ENCODE peak calls at places on chromosomes 12 and 14, in five cellular contexts. N, M, E, W and J are unnamed samples. For H3K27me3 and H3K4me1, the result is how much of the 10 kb centered on the place peaks cover.

GRCh38 chr14:81137316-81137715 is 83.4 kb downstream of the GTF2A1 start:
- DNase-seq in E (no peak), W (peak), M (peak), N (no peak), J (no peak)

GRCh38 chr12:80632835-80633234 is 74.6 kb upstream of the MYF6 start:
- DNase-seq in M (no peak), N (no peak), W (no peak), E (no peak), J (no peak)

GRCh38 chr14:71659165-71659564 is 273.1 kb upstream of the RGS6 start:
- DNase-seq in W (peak), N (no peak), M (peak), E (no peak), J (no peak)

GRCh38 chr12:26422839-26423398 is 227.5 kb downstream of the SSPN start:
- DNase-seq in E (no peak), W (no peak), M (no peak), N (no peak), J (no peak)

GRCh38 chr14:104820669-104821228 is 19.8 kb downstream of the ZBTB42 start:
- DNase-seq in E (no peak), W (peak), M (peak), N (no peak), J (no peak)

GRCh38 chr12:109047081-109047805 is 5.1 kb upstream of the USP30 start:
- DNase-seq in E (no peak), M (peak), W (no peak), N (no peak), J (no peak)

GRCh38 chr12:112930350-112930749 is 7.9 kb upstream of the OAS3 start:
- DNase-seq in N (no peak), M (no peak), W (no peak), E (no peak), J (no peak)

GRCh38 chr12:70449074-70449757 is 83.1 kb downstream of the KCNMB4 start:
- DNase-seq in M (peak), E (no peak), W (peak), N (no peak), J (no peak)

GRCh38 chr12:69639400-69640016 is 28.8 kb upstream of the LRRC10 start:
- DNase-seq in E (peak), M (peak), W (peak), N (peak), J (peak)

GRCh38 chr14:37594916-37595808 is at the start of the genes FOXA1 and TTC6:
- DNase-seq in M (peak), N (no peak), W (no peak), E (no peak), J (peak)

GRCh38 chr12:112422531-112422930 is 3.8 kb downstream of the PTPN11 start:
- DNase-seq in N (no peak), W (peak), M (no peak), E (peak), J (no peak)

GRCh38 chr12:110199360-110200123 is 75.4 kb downstream of the IFT81 start:
- DNase-seq in W (peak), M (peak), E (no peak), N (no peak), J (peak)

GRCh38 chr12:15273896-15274295 is 48.4 kb upstream of the PTPRO start:
- DNase-seq in E (no peak), N (no peak), W (peak), M (no peak), J (no peak)

GRCh38 chr12:66232258-66232657 is 43.2 kb downstream of the IRAK3 start:
- DNase-seq in W (no peak), E (no peak), N (no peak), M (no peak), J (no peak)

GRCh38 chr14:96205994-96206392 is 1.4 kb downstream of the BDKRB2 start:
- DNase-seq in E (no peak), N (no peak), M (no peak), W (peak), J (no peak)
- H3K4me3 ChIP-seq in E (peak), N (no peak), M (peak), W (peak), J (no peak)

GRCh38 chr12:52338241-52338960 is 17.2 kb upstream of the KRT83 start:
- DNase-seq in M (no peak), E (no peak), N (no peak), W (no peak), J (no peak)
- H3K27me3 ChIP-seq in M (half or more), E (under half), N (under half), W (under half), J (under half)

DNA sequence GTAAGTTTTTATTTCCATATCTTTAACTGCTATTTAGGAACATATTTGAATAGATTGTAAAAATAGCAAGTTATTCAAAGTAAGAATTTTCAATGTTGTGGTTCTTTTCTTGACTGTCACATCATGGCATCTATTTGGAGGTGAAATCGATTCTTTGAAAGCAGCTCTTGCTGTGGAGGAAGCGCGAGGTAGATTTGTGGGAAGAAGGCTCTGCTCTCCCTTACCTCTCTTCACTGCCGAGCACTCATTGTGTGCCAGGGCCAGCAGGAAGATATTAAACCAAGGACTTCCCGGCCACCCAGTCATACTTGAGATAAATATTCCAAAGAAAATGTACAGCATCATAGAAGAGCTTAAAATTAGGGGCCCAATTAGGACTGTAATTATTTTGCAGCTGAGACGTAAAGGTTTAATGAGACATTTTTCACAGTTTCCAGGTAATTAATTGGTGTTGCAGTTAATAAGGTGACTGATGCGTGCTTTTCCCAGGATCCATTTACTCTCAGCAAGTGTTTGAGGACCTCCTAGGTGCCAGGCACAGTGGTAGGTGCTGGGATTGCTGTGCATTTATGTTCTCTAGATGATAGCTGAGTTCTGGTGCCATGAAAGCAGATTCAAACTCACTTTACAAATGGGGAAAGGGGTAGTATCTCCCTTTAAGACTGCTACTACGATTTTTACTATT is 89.2 kb upstream of the DYNC1H1 start:
- DNase-seq in E (no peak), N (no peak), M (no peak), W (no peak), J (no peak)
- H3K4me1 ChIP-seq in E (under half), N (under half), M (under half), W (under half), J (half or more)

DNA sequence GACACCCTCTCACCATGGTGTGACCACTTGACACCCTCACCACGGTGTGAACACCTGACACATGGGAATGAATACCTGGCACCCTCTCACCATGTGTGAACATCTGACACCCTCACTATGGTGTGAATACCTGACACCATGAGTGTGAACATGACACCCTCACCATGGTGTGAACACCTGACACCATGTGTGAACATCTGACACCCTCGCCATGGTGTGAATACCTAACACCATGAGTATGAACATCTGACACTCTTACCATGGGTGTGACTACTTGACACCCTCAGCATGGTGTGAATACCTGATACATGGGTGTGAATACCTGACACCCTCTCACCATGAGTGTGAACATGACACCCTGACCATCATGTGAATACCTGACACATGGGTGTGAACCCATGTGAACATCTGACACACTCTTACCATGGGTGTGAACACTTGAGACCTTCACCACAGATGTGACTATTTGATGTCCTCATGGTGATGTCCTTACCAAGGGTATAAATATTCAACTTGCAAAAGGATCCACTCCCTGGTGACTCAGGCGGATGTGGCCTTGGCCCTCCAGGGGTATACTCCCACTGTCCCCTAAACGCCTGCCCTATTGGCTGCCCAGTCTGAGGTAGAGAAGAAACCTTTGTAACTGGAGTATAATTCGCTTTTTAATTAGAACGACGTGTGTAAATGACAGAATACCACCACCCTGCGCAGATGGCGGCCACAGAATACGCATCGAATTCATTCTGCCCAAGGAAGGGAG is 29.1 kb downstream of the RFLNA start:
- DNase-seq in E (no peak), M (peak), N (no peak), W (peak), J (no peak)
- H3K4me3 ChIP-seq in E (no peak), M (no peak), N (no peak), W (no peak), J (no peak)

GRCh38 chr14:100726467-100726811 is 253 bp upstream of the DLK1 start:
- DNase-seq in M (no peak), W (no peak), N (no peak), E (no peak), J (peak)
- H3K27me3 ChIP-seq in M (half or more), W (under half), N (half or more), E (under half), J (under half)

GRCh38 chr12:75863475-75863874 is 168.1 kb downstream of the PHLDA1 start:
- DNase-seq in E (no peak), N (no peak), M (peak), W (no peak), J (no peak)
- H3K4me1 ChIP-seq in E (under half), N (under half), M (under half), W (under half), J (under half)

DNA sequence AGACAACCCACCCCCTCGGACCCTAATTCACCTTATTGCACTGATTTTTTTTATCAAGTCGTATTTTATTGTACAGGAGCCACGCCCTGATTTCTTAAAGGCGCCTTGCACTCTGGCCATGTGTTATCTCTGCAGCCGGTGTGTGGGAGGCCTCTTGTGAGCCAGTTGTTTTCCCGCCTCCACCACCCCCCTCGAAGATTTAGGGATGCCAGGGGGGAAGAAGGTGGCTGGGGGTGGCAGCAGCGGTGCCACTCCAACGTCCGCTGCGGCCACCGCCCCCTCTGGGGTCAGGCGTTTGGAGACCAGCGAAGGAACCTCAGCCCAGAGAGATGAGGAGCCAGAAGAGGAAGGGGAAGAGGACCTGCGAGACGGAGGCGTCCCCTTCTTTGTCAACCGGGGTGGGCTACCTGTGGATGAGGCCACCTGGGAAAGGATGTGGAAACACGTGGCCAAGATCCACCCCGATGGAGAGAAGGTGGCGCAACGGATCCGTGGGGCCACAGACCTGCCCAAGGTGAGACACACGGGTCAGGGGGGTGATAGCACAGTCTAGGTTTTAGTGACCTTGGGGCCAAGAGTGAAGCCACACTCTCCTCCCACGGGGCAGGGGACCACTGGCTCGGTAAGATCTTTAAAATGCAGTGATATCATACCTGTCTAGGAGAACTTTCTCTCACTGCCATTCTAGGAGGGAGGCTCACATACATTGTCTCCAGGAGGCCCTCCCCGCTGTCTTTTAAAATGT is 1.5 kb downstream of the VASH1 start:
- DNase-seq in W (no peak), M (no peak), E (no peak), N (no peak), J (no peak)
- H3K4me3 ChIP-seq in W (peak), M (peak), E (peak), N (peak), J (peak)

GRCh38 chr14:91424813-91425719 is 7.4 kb upstream of the CCDC88C start:
- DNase-seq in N (no peak), W (no peak), M (no peak), E (no peak), J (no peak)
- H3K27me3 ChIP-seq in N (under half), W (under half), M (under half), E (under half), J (under half)